ENCODE peak calls at places on chromosomes 4 and X, in five cellular contexts. O, D, Y, Z and U are unnamed samples.
A peak's percentile ranks its signal among the peaks of the same experiment; 100 is the strongest.

GRCh38 chrX:125713633-125714032 is 394.0 kb downstream of the TEX13C start:
- DNase-seq in O (no peak), D (no peak), Y (no peak), Z (no peak), U (no peak)

GRCh38 chr4:135201081-135201480 is 999.5 kb upstream of the PABPC4L start:
- DNase-seq in O (no peak), D (no peak), Y (no peak), Z (no peak), U (no peak)

GRCh38 chrX:40434947-40435346 is 145.8 kb upstream of the ATP6AP2 start:
- DNase-seq in O (no peak), D (peak; percentile 59), Y (no peak), Z (no peak), U (peak; percentile 77)

GRCh38 chr4:17103231-17103630 is 204.8 kb upstream of the LDB2 start:
- DNase-seq in O (no peak), D (no peak), Y (no peak), Z (no peak), U (no peak)

GRCh38 chr4:10480616-10481015 is 23.4 kb upstream of the ZNF518B start:
- DNase-seq in O (no peak), D (no peak), Y (no peak), Z (no peak), U (no peak)

GRCh38 chrX:7586126-7586525 is 256.8 kb upstream of the VCX start:
- DNase-seq in O (no peak), D (no peak), Y (no peak), Z (no peak), U (no peak)

GRCh38 chr4:180767330-180767729 is 1475.9 kb upstream of the TENM3 start:
- DNase-seq in O (no peak), D (no peak), Y (no peak), Z (no peak), U (no peak)

GRCh38 chr4:141140271-141141205 is 7.3 kb upstream of the RNF150 start:
- DNase-seq in O (no peak), D (no peak), Y (no peak), Z (no peak), U (no peak)

GRCh38 chr4:54800831-54801530 is 143.2 kb downstream of the KIT start:
- DNase-seq in O (no peak), D (no peak), Y (no peak), Z (no peak), U (no peak)

GRCh38 chr4:113476800-113477199 is 284.7 kb downstream of the CAMK2D start:
- DNase-seq in O (no peak), D (no peak), Y (no peak), Z (no peak), U (no peak)

GRCh38 chr4:73815145-73815544 is 21.3 kb upstream of the CXCL6 start:
- DNase-seq in O (no peak), D (no peak), Y (no peak), Z (no peak), U (no peak)

GRCh38 chrX:136251042-136251991 is at the start of gene MAP7D3:
- DNase-seq in O (peak; percentile 47), D (peak; percentile 82), Y (peak; percentile 68), Z (no peak), U (peak; percentile 55)

GRCh38 chrX:136608295-136608933 is 39.5 kb upstream of the CD40LG start:
- DNase-seq in O (no peak), D (peak; percentile 59), Y (peak; percentile 58), Z (no peak), U (peak; percentile 16)

GRCh38 chrX:100615015-100615414 is 21.6 kb downstream of the TSPAN6 start:
- DNase-seq in O (no peak), D (no peak), Y (peak; percentile 49), Z (no peak), U (peak; percentile 27)

GRCh38 chr4:173935622-173936405 is 347.7 kb downstream of the FBXO8 start:
- DNase-seq in O (no peak), D (no peak), Y (no peak), Z (no peak), U (no peak)

GRCh38 chr4:173014113-173014558 is 154.5 kb upstream of the GALNT7 start:
- DNase-seq in O (no peak), D (no peak), Y (no peak), Z (no peak), U (no peak)

GRCh38 chr4:13325744-13326143 is 158.4 kb downstream of the RAB28 start:
- DNase-seq in O (no peak), D (no peak), Y (no peak), Z (no peak), U (no peak)

GRCh38 chr4:98961770-98962169 is 32.8 kb upstream of the EIF4E start:
- DNase-seq in O (no peak), D (no peak), Y (no peak), Z (no peak), U (no peak)

GRCh38 chr4:31234494-31234893 is 514.3 kb downstream of the PCDH7 start:
- DNase-seq in O (no peak), D (no peak), Y (no peak), Z (no peak), U (no peak)

GRCh38 chrX:31483336-31483735 is 411.5 kb upstream of the FTHL17 start:
- DNase-seq in O (no peak), D (no peak), Y (no peak), Z (no peak), U (no peak)

GRCh38 chr4:6246170-6246634 is 23.4 kb upstream of the WFS1 start:
- DNase-seq in O (no peak), D (peak; percentile 24), Y (no peak), Z (no peak), U (no peak)

GRCh38 chrX:65601530-65602281 is 65.7 kb upstream of the MSN start:
- DNase-seq in O (no peak), D (peak; percentile 88), Y (peak; percentile 84), Z (peak; percentile 93), U (peak; percentile 69)

DNA sequence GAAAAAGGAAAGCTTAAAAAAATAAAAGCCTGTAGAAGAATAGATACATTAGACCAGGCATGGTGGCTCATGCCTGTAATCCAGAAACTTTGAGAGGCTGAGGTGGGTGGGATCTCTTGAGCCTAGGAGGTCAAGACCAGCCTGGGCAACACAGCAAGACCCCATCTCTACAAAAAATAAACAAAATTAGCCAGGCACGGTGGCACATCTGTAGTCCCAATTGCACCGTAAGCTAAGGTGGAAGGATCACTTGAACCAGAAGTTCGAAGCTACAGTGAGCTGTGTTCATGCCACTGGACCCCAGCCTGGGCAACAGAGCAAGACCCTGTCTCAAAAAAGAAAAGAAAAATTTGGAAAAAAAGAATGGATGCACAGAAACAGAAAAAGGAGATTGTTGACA is 149.4 kb downstream of the APBB2 start:
- DNase-seq in O (no peak), D (no peak), Y (no peak), Z (no peak), U (no peak)
- TF ChIP-seq CTCF in O (no peak), D (no peak), Y (no peak), Z (no peak), U (no peak)

GRCh38 chrX:96683997-96684338 is 674 bp upstream of the DIAPH2 start:
- DNase-seq in O (no peak), D (no peak), Y (no peak), Z (no peak), U (no peak)
- TF ChIP-seq CTCF in O (no peak), D (no peak), Y (no peak), Z (no peak), U (no peak)

GRCh38 chrX:121256653-121257052 is 209.2 kb downstream of the GLUD2 start:
- DNase-seq in O (no peak), D (no peak), Y (no peak), Z (no peak), U (no peak)

GRCh38 chrX:121258545-121258944 is 211.1 kb downstream of the GLUD2 start:
- DNase-seq in O (no peak), D (no peak), Y (no peak), Z (no peak), U (no peak)

GRCh38 chrX:121259170-121259569 is 211.8 kb downstream of the GLUD2 start:
- DNase-seq in O (no peak), D (no peak), Y (no peak), Z (no peak), U (no peak)

DNA sequence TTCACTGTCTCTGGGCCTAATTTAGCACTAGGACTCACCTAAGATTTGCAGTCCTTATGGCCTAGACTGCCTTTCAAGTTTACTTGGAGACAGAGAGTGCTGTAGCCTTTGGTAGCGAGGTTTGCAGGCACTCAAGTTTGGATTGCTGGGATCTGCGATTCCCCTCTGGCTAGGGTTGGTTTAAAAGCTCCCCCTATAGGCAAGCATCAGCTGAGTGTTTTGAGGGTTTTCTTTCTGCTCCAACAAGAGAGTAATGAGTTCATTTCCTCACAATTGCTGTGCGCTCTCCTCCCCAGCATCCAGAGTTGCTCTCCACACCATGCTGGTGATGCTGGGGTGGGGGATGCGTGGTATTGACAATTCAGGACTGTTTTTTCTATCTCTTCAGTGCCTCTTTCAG is 206.9 kb downstream of the GLUD2 start:
- DNase-seq in O (no peak), D (no peak), Y (no peak), Z (no peak), U (no peak)
- TF ChIP-seq CTCF in O (no peak), D (no peak), Y (peak; percentile 38), Z (no peak), U (no peak)

GRCh38 chrX:48468693-48469691 is 1.1 kb downstream of the SLC38A5 start:
- DNase-seq in O (no peak), D (no peak), Y (no peak), Z (no peak), U (no peak)

GRCh38 chrX:48465336-48465933 is 4.6 kb downstream of the SLC38A5 start:
- DNase-seq in O (no peak), D (no peak), Y (no peak), Z (no peak), U (no peak)

GRCh38 chrX:48468247-48468671 is 1.8 kb downstream of the SLC38A5 start:
- DNase-seq in O (no peak), D (no peak), Y (no peak), Z (no peak), U (no peak)

GRCh38 chrX:48467331-48467761 is 2.7 kb downstream of the SLC38A5 start:
- DNase-seq in O (no peak), D (no peak), Y (no peak), Z (no peak), U (no peak)

GRCh38 chrX:48466696-48467095 is 3.4 kb downstream of the SLC38A5 start:
- DNase-seq in O (no peak), D (no peak), Y (no peak), Z (no peak), U (no peak)
- TF ChIP-seq CTCF in O (no peak), D (no peak), Y (no peak), Z (no peak), U (no peak)

GRCh38 chr4:185229021-185229818 is 19.8 kb downstream of the SNX25 start:
- DNase-seq in O (no peak), D (no peak), Y (no peak), Z (no peak), U (no peak)

GRCh38 chr4:185222598-185222997 is 13.2 kb downstream of the SNX25 start:
- DNase-seq in O (no peak), D (no peak), Y (no peak), Z (no peak), U (no peak)

GRCh38 chr4:185224597-185224996 is 15.2 kb downstream of the SNX25 start:
- DNase-seq in O (no peak), D (no peak), Y (no peak), Z (no peak), U (no peak)

GRCh38 chr4:185227713-185228278 is 18.4 kb downstream of the SNX25 start:
- DNase-seq in O (no peak), D (no peak), Y (no peak), Z (no peak), U (no peak)

DNA sequence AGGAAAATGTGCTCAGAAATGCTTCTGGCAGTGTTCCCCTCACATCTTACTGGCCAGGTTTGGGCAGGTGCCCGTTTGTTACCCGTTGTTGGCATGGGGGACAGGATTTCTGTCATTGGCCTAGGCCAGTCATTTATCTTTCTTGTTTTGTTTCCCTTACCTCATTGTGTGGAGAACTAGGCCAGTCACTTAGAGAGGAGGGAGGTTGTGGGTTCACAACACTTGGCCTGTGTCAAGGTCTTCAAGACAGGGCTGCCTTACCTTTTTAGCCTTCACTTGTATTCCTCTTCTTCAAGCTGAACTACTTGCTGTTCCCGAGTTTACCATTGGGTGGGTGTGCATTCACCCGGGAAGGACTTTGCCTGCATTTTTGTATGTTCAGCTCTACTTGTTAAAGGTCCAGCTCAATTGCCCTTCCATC is 17.7 kb downstream of the SNX25 start:
- DNase-seq in O (no peak), D (no peak), Y (no peak), Z (no peak), U (peak; percentile 71)
- TF ChIP-seq CTCF in O (no peak), D (no peak), Y (no peak), Z (no peak), U (peak; percentile 11)